ENCODE peak calls at places on chromosomes 11 and 22, in four cellular contexts. One of them, this sample, is unnamed. For H3K36me3, the result is how much of the 10 kb centered on the place peaks cover.

GRCh38 chr22:44570476-44571445 is 72.7 kb upstream of the RTL6 start:
- DNase-seq in K562: no peak
- DNase-seq in GM12878: no peak
- DNase-seq in IMR-90: no peak
- DNase-seq in this sample: no peak

GRCh38 chr11:105181100-105181499 is 41.5 kb upstream of the CARD18 start:
- DNase-seq in K562: no peak
- DNase-seq in GM12878: no peak
- DNase-seq in IMR-90: peak
- DNase-seq in this sample: no peak

GRCh38 chr11:69240332-69241074 is 53.5 kb upstream of the MYEOV start:
- DNase-seq in IMR-90: peak
- DNase-seq in K562: no peak
- DNase-seq in GM12878: no peak
- DNase-seq in this sample: no peak

GRCh38 chr11:30876656-30877371 is 290.7 kb upstream of the MPPED2 start:
- DNase-seq in IMR-90: no peak
- DNase-seq in GM12878: no peak
- DNase-seq in K562: no peak
- DNase-seq in this sample: no peak

GRCh38 chr11:112292785-112293407 is 32.2 kb upstream of the PLET1 start:
- DNase-seq in IMR-90: peak
- DNase-seq in GM12878: no peak
- DNase-seq in K562: no peak
- DNase-seq in this sample: no peak

GRCh38 chr11:62432695-62433094 is 13.9 kb downstream of the SCGB1A1 start:
- DNase-seq in GM12878: no peak
- DNase-seq in K562: no peak
- DNase-seq in IMR-90: no peak
- DNase-seq in this sample: peak

GRCh38 chr22:43854786-43855271 is 7.5 kb downstream of the SULT4A1 start:
- DNase-seq in K562: no peak
- DNase-seq in GM12878: no peak
- DNase-seq in IMR-90: no peak
- DNase-seq in this sample: no peak

GRCh38 chr22:48248901-48249455 is 1486.5 kb downstream of the TBC1D22A start:
- DNase-seq in K562: no peak
- DNase-seq in GM12878: no peak
- DNase-seq in IMR-90: no peak
- DNase-seq in this sample: no peak

GRCh38 chr11:107473797-107474196 is 16.2 kb upstream of the CWF19L2 start:
- DNase-seq in GM12878: no peak
- DNase-seq in K562: no peak
- DNase-seq in IMR-90: peak
- DNase-seq in this sample: no peak

GRCh38 chr11:87057749-87058148 is 20.0 kb downstream of the TMEM135 start:
- DNase-seq in IMR-90: no peak
- DNase-seq in K562: no peak
- DNase-seq in GM12878: no peak
- DNase-seq in this sample: no peak

GRCh38 chr22:40678493-40679248 is 613 bp upstream of the MCHR1 start:
- DNase-seq in K562: no peak
- DNase-seq in IMR-90: no peak
- DNase-seq in GM12878: no peak
- DNase-seq in this sample: peak

GRCh38 chr11:64705501-64705900 is 17.5 kb downstream of the NRXN2 start:
- DNase-seq in K562: no peak
- DNase-seq in IMR-90: no peak
- DNase-seq in GM12878: no peak
- DNase-seq in this sample: no peak

GRCh38 chr22:27989758-27990450 is 70.8 kb upstream of the PITPNB start:
- DNase-seq in GM12878: no peak
- DNase-seq in IMR-90: no peak
- DNase-seq in K562: no peak
- DNase-seq in this sample: no peak

GRCh38 chr22:48952256-48953102 is 875.2 kb downstream of the BRD1 start:
- DNase-seq in K562: no peak
- DNase-seq in IMR-90: no peak
- DNase-seq in GM12878: no peak
- DNase-seq in this sample: no peak

GRCh38 chr22:29816980-29817379 is 21.1 kb downstream of the ASCC2 start:
- DNase-seq in GM12878: no peak
- DNase-seq in K562: no peak
- DNase-seq in IMR-90: no peak
- DNase-seq in this sample: no peak

GRCh38 chr11:28535677-28536076 is 427.5 kb downstream of the METTL15 start:
- DNase-seq in K562: no peak
- DNase-seq in GM12878: no peak
- DNase-seq in IMR-90: no peak
- DNase-seq in this sample: no peak

GRCh38 chr11:127392575-127392974 is 392.0 kb upstream of the KIRREL3 start:
- DNase-seq in K562: no peak
- DNase-seq in GM12878: no peak
- DNase-seq in IMR-90: no peak
- DNase-seq in this sample: no peak

GRCh38 chr11:18203723-18204122 is 31.1 kb downstream of the MRGPRX4 start:
- DNase-seq in K562: peak
- DNase-seq in GM12878: no peak
- DNase-seq in IMR-90: peak
- DNase-seq in this sample: peak

DNA sequence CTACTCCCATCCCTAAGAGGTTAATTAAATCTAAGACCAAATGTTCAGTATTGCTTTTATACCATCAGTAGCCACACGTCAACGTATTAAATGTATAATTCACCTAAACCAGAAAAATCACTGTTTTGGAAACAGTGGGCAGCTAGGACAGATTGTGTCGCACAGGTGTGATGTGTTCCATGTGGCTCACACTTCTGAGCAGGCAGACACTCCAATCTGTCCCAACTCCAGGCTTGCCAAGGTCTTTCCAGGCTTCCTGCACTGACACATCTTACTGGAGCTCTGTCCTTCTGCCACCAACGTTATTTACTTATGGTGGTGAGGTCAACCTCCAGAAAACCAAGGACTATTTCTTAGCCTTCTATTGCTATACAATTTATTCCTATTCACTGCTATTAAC is 11.4 kb downstream of the SIAE start:
- DNase-seq in K562: no peak
- DNase-seq in IMR-90: no peak
- DNase-seq in GM12878: no peak
- DNase-seq in this sample: no peak
- H3K36me3 ChIP-seq in K562: under half
- H3K36me3 ChIP-seq in IMR-90: under half
- H3K36me3 ChIP-seq in GM12878: under half
- H3K36me3 ChIP-seq in this sample: under half

GRCh38 chr11:34343153-34343552 is 14.7 kb downstream of the ABTB2 start:
- DNase-seq in GM12878: no peak
- DNase-seq in IMR-90: peak
- DNase-seq in K562: no peak
- DNase-seq in this sample: no peak
- TF ChIP-seq BHLHE40 in GM12878: no peak
- TF ChIP-seq BHLHE40 in IMR-90: no peak
- TF ChIP-seq BHLHE40 in K562: no peak
- TF ChIP-seq BHLHE40 in this sample: no peak

DNA sequence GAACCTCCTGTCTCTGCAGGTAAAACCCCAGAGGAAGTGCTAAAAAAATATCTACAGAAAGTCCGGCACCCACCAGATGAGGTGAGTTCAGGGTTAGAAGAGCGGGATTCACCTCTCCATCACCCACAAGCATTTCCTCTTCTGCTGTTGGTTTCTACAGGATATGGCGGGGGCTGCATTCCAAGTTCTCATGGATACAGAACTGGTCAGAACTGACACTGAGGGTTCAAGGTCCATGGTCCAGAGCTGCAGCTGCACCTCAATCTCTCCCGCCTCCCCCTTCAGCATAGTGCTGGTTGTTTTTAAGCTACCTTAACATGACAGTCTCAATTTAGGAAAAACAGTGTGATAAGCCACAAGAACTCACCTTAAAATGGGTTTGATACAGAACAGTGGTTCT is 19.2 kb downstream of the DTX4 start:
- DNase-seq in GM12878: no peak
- DNase-seq in IMR-90: no peak
- DNase-seq in K562: no peak
- DNase-seq in this sample: peak
- H3K36me3 ChIP-seq in GM12878: under half
- H3K36me3 ChIP-seq in IMR-90: under half
- H3K36me3 ChIP-seq in K562: under half
- H3K36me3 ChIP-seq in this sample: under half

GRCh38 chr11:44568706-44569473 is 3.4 kb downstream of the CD82 start:
- DNase-seq in K562: peak
- DNase-seq in IMR-90: peak
- DNase-seq in GM12878: peak
- DNase-seq in this sample: no peak
- TF ChIP-seq BHLHE40 in K562: no peak
- TF ChIP-seq BHLHE40 in IMR-90: peak
- TF ChIP-seq BHLHE40 in GM12878: peak
- TF ChIP-seq BHLHE40 in this sample: no peak

GRCh38 chr11:11882539-11882938 is 40.8 kb downstream of the USP47 start:
- DNase-seq in K562: no peak
- DNase-seq in GM12878: no peak
- DNase-seq in IMR-90: no peak
- DNase-seq in this sample: no peak
- H3K36me3 ChIP-seq in K562: half or more
- H3K36me3 ChIP-seq in GM12878: under half
- H3K36me3 ChIP-seq in IMR-90: under half
- H3K36me3 ChIP-seq in this sample: under half

DNA sequence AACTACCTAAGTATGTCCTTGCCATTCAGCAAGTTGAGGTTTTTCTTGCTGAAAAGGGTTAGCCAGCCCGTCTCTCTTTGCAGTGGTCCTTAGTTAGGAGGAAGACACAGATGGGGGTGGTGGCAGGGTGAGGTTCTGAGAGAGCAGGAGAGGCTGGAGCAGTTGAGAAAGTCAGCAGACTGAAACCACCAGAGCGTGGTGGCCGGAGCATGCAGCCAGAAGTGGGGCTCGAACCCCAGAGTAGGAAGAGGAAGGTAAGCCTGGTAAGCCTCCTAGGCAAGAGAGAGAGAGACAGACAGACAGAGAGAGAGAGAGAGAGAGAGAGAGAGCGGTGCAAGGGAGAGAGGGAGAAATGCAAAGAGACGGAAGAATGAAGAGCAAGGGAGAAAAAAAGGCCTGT is 9.2 kb upstream of the SCN4B start:
- DNase-seq in IMR-90: no peak
- DNase-seq in GM12878: no peak
- DNase-seq in K562: no peak
- DNase-seq in this sample: no peak
- TF ChIP-seq BHLHE40 in IMR-90: no peak
- TF ChIP-seq BHLHE40 in GM12878: no peak
- TF ChIP-seq BHLHE40 in K562: no peak
- TF ChIP-seq BHLHE40 in this sample: no peak

GRCh38 chr11:3674189-3674588 is 3.0 kb upstream of the CHRNA10 start:
- DNase-seq in IMR-90: peak
- DNase-seq in GM12878: no peak
- DNase-seq in K562: no peak
- DNase-seq in this sample: peak
- H3K36me3 ChIP-seq in IMR-90: half or more
- H3K36me3 ChIP-seq in GM12878: under half
- H3K36me3 ChIP-seq in K562: half or more
- H3K36me3 ChIP-seq in this sample: half or more

DNA sequence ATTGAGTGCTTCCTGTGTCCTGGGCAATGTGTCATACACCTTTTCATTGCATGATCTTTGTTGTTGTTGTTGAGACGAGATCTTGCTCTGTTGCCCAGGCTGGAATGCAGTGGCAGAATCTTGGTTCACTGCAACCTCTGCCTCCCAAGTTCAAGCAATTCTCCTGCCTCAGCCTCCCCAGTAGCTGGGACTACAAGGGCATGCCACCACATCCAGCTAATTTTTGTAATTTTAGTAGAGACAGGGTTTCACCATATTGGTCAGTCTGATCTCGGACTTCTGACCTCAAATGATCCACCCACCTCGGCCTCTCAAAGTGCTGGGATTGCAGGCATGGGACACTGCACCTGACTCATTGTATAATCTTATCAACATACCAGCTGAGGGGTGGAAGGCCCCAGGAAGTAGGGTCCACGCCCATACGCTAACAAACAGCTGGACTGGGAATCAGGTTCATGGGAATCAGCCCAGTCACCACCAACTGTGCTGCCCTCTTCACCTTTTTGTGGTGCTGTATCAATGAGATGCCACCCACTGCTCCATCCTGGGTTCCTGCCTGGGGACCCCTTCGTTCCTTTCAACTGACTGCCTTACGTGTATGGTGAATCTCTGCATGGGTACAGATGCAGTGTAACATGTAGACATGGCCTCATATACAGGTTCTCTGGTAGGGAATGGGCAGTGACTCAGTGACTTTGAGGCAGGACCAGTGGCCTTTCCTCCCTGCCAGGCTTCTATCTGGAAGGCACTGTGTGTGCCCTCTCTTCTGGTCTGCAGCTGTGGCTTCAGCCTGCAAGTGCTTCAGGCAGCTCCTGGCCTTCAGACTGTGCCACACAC is 32.6 kb upstream of the YWHAH start:
- DNase-seq in GM12878: no peak
- DNase-seq in K562: peak
- DNase-seq in IMR-90: peak
- DNase-seq in this sample: peak
- TF ChIP-seq BHLHE40 in GM12878: no peak
- TF ChIP-seq BHLHE40 in K562: peak
- TF ChIP-seq BHLHE40 in IMR-90: no peak
- TF ChIP-seq BHLHE40 in this sample: no peak

DNA sequence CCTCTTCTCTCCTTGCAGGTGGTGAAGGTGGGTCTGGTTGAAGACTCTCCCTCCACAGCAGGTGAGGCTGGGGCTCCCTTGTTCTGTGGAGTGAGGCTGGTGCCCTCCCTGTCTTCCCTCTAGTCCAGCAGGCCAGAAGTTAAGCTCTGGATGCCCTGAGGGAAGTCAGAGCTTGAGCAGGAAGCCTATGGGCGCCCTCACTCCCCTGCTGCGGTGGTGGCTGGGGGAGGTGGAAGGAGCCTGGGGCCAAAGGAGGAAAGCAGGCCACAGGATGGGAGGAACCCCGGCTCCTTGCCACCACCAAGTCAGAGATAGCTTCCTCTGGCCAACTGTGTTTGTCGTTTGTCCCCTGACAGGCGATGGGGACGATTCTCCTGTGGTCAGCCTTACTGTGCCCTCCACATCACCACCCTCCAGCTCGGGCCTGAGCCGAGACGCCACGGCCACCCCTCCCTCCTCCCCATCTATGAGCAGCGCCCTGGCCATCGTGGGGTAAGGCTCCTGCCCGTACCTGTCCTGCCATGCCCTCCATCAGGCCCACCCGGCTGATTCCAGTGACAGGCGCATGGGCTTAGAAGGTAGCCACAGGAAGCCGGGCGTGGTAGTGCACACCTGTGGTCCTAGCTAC is 29.5 kb upstream of the RAB1B start:
- DNase-seq in GM12878: no peak
- DNase-seq in IMR-90: no peak
- DNase-seq in K562: no peak
- DNase-seq in this sample: no peak
- H3K36me3 ChIP-seq in GM12878: under half
- H3K36me3 ChIP-seq in IMR-90: half or more
- H3K36me3 ChIP-seq in K562: under half
- H3K36me3 ChIP-seq in this sample: under half